ENCODE peak calls at places on chromosomes 2 and 18, in five cellular contexts. I is fibroblast of the aortic adventitia, A is cardiac muscle cell, S is epithelial cell of proximal tubule, Q is AG10803. G is an unnamed sample.

GRCh38 chr18:10776493-10776892 is 250.7 kb downstream of the NAPG start:
- DNase-seq in S (no peak), A (no peak), I (no peak), Q (no peak), G (no peak)

GRCh38 chr2:53559302-53559967 is 208.2 kb upstream of the CHAC2 start:
- DNase-seq in A (no peak), I (no peak), S (no peak), Q (no peak), G (no peak)

GRCh38 chr18:3692113-3692621 is 242.2 kb downstream of the TGIF1 start:
- DNase-seq in S (peak), Q (no peak), I (no peak), A (no peak), G (no peak)

GRCh38 chr2:150903461-150903860 is 358.2 kb downstream of the RBM43 start:
- DNase-seq in A (no peak), I (no peak), S (no peak), Q (no peak), G (no peak)

GRCh38 chr2:235024191-235024611 is 72.4 kb downstream of the SH3BP4 start:
- DNase-seq in I (no peak), Q (peak), S (no peak), A (no peak), G (peak)

GRCh38 chr18:75124967-75125358 is 84.0 kb downstream of the PTGR3 start:
- DNase-seq in A (no peak), I (no peak), Q (no peak), S (no peak), G (no peak)

GRCh38 chr2:149819356-149819957 is 231.9 kb upstream of the MMADHC start:
- DNase-seq in S (no peak), Q (no peak), I (no peak), A (no peak), G (no peak)

GRCh38 chr2:53021285-53021684 is 746.3 kb upstream of the CHAC2 start:
- DNase-seq in Q (peak), A (no peak), S (no peak), I (peak), G (peak)

GRCh38 chr2:96533292-96534073 is 3.1 kb upstream of the ARID5A start:
- DNase-seq in A (no peak), Q (peak), S (no peak), I (peak), G (peak)

GRCh38 chr2:96530474-96531357 is 5.8 kb upstream of the ARID5A start:
- DNase-seq in I (no peak), Q (no peak), S (no peak), A (no peak), G (no peak)

GRCh38 chr2:96531366-96531765 is 5.2 kb upstream of the ARID5A start:
- DNase-seq in I (no peak), A (no peak), Q (no peak), S (no peak), G (no peak)

GRCh38 chr2:96532641-96533291 is 3.8 kb upstream of the ARID5A start:
- DNase-seq in S (no peak), Q (no peak), I (no peak), A (no peak), G (no peak)

GRCh38 chr2:96531872-96532505 is 4.6 kb upstream of the ARID5A start:
- DNase-seq in Q (peak), I (peak), A (peak), S (peak), G (peak)
- H3K4me3 ChIP-seq in Q (peak), I (peak), A (peak), S (peak), G (peak)

GRCh38 chr2:131039535-131039907 is 53.7 kb downstream of the FAM168B start:
- DNase-seq in A (no peak), S (no peak), I (no peak), Q (no peak), G (no peak)

GRCh38 chr2:131041402-131042160 is 51.7 kb downstream of the FAM168B start:
- DNase-seq in I (no peak), A (no peak), Q (no peak), S (no peak), G (no peak)

GRCh38 chr2:131039101-131039440 is 54.2 kb downstream of the FAM168B start:
- DNase-seq in A (no peak), S (no peak), I (no peak), Q (no peak), G (no peak)

GRCh38 chr2:131040661-131041401 is 52.4 kb downstream of the FAM168B start:
- DNase-seq in S (no peak), Q (no peak), A (peak), I (no peak), G (no peak)

GRCh38 chr2:131039908-131040660 is 53.2 kb downstream of the FAM168B start:
- DNase-seq in I (no peak), Q (peak), A (no peak), S (no peak), G (no peak)
- H3K4me3 ChIP-seq in I (no peak), Q (no peak), A (no peak), S (no peak), G (no peak)

GRCh38 chr2:45006041-45006941 is 3.0 kb downstream of the SIX2 start:
- DNase-seq in Q (no peak), S (no peak), I (no peak), A (no peak), G (no peak)
- H3K4me3 ChIP-seq in Q (no peak), S (no peak), I (no peak), A (no peak), G (peak)

DNA sequence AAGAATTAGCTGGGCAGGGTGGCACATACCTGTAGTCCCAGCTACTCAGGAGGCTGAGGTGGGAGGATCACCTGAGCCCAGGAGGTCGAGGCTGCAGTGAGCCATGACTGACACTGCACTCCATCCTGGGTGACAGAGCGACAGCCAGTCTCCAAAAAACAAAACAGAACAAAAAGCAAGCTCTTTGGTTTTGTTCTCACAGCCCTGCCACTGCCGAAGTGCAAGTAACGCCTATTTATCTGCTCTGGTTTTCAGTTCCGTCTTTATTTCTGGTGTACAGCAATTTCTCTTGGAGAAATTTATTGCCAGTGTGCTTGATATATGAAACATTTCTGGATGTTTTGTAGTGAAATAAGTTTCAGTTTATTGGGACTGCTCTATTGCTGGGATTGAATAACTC is 61.9 kb downstream of the RAB10 start:
- DNase-seq in Q (no peak), A (no peak), S (no peak), I (no peak), G (no peak)
- H3K4me3 ChIP-seq in Q (no peak), A (no peak), S (no peak), I (no peak), G (no peak)

GRCh38 chr2:48207201-48207641 is 300.9 kb upstream of the FBXO11 start:
- DNase-seq in Q (no peak), A (no peak), S (no peak), I (no peak), G (no peak)
- H3K4me3 ChIP-seq in Q (no peak), A (no peak), S (no peak), I (no peak), G (no peak)

GRCh38 chr2:184597996-184598312 is 375 bp upstream of the ZNF804A start:
- DNase-seq in S (no peak), Q (no peak), A (no peak), I (no peak), G (no peak)

GRCh38 chr2:184598313-184599053 is at the start of gene ZNF804A:
- DNase-seq in A (peak), S (no peak), I (peak), Q (peak), G (peak)

GRCh38 chr2:184599875-184600227 is 1.5 kb downstream of the ZNF804A start:
- DNase-seq in S (no peak), Q (no peak), I (no peak), A (no peak), G (peak)

GRCh38 chr2:184597571-184597980 is 753 bp upstream of the ZNF804A start:
- DNase-seq in Q (peak), I (peak), S (no peak), A (peak), G (peak)

DNA sequence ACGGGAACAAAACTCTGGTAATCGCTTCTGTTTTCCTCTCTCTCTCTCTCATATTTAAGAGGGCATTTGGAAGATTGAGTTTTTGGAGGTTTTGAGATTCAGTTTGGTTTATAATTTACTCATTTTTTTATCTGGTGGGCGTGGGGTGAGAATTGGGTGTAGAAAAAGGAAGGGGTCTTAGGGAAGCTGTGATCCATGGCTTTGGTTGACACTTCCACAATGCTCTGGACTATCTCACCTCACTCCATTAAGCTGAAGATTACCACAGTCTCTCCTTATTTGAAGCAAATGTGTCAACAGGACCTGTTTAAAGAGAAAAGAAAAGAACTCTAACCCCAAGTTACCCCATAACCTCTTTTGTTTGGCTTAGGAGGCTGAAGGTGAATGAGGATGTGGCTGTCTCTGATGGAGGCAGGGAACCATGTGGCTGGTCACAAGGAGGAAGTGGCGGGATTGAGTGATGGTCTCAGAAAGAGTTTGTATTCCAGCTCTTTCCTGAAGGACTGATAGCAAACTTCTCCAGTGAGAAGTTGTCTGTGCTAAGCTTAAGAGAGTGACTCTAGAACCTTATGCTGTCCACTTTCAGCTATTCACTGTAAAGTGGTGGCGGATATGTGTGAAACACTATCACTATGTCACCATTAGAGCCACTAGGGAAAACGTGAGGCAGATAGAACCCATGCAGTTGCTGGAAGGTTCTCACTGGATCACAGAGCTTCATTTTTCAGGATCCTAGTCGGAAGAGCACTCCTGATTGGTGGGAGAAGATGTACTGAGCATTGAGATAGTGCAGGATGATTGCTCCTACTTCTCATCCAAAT is 935 bp downstream of the ZNF804A start:
- DNase-seq in Q (no peak), A (no peak), S (no peak), I (peak), G (peak)
- H3K4me3 ChIP-seq in Q (peak), A (peak), S (peak), I (peak), G (peak)

GRCh38 chr2:160220545-160221009 is 20.5 kb upstream of the ITGB6 start:
- DNase-seq in Q (no peak), A (no peak), S (no peak), I (no peak), G (no peak)

GRCh38 chr2:160223560-160223959 is 23.5 kb upstream of the ITGB6 start:
- DNase-seq in Q (no peak), I (no peak), A (no peak), S (no peak), G (no peak)

GRCh38 chr2:160222546-160223281 is 22.6 kb upstream of the ITGB6 start:
- DNase-seq in A (no peak), I (no peak), S (no peak), Q (no peak), G (no peak)

GRCh38 chr2:160220001-160220400 is 19.9 kb upstream of the ITGB6 start:
- DNase-seq in A (no peak), I (no peak), Q (no peak), S (no peak), G (no peak)

GRCh38 chr2:160221391-160222276 is 21.6 kb upstream of the ITGB6 start:
- DNase-seq in Q (peak), S (no peak), I (peak), A (no peak), G (peak)
- H3K4me3 ChIP-seq in Q (no peak), S (no peak), I (no peak), A (no peak), G (no peak)

GRCh38 chr2:224038830-224039079 is 331 bp downstream of the SERPINE2 start:
- DNase-seq in A (no peak), I (no peak), S (no peak), Q (no peak), G (no peak)
- H3K4me3 ChIP-seq in A (peak), I (peak), S (peak), Q (peak), G (peak)

GRCh38 chr2:231684314-231685223 is 23.8 kb upstream of the PTMA start:
- DNase-seq in Q (no peak), A (no peak), I (no peak), S (no peak), G (no peak)

GRCh38 chr2:231683292-231683898 is 24.9 kb upstream of the PTMA start:
- DNase-seq in I (no peak), S (no peak), A (no peak), Q (no peak), G (no peak)

GRCh38 chr2:231682546-231683291 is 25.6 kb upstream of the PTMA start:
- DNase-seq in I (no peak), A (no peak), S (no peak), Q (no peak), G (no peak)

GRCh38 chr2:231685349-231686191 is 22.8 kb upstream of the PTMA start:
- DNase-seq in I (no peak), A (no peak), S (no peak), Q (no peak), G (no peak)

GRCh38 chr2:231683907-231684306 is 24.4 kb upstream of the PTMA start:
- DNase-seq in I (no peak), A (no peak), Q (no peak), S (no peak), G (no peak)
- H3K4me3 ChIP-seq in I (no peak), A (no peak), Q (no peak), S (no peak), G (no peak)

GRCh38 chr2:174846941-174847938 is 83.0 kb upstream of the CHRNA1 start:
- DNase-seq in S (no peak), I (peak), Q (peak), A (peak), G (peak)
- H3K4me3 ChIP-seq in S (peak), I (peak), Q (peak), A (peak), G (peak)

G was measured in astrocyte of the spinal cord.